ENCODE peak calls at places on chromosome 10, in five cellular contexts. A is stimulated activated CD4-positive, alpha-beta T cell treated with anti-CD3 and anti-CD28 coated beads, Interleukin-1b, Interleukin-23, amount 100 ng/mL, for 48 hours; C is LHCN-M2; K is GM20000; Q is Peyer's patch. P is an unnamed sample.
A peak's percentile ranks its signal among the peaks of the same experiment; 100 is the strongest.

GRCh38 chr10:3624367-3624766 is 160.6 kb downstream of the KLF6 start:
- DNase-seq in C (peak; percentile 64), K (no peak), Q (no peak), A (no peak), P (no peak)

GRCh38 chr10:90447836-90448235 is 410.0 kb downstream of the HTR7 start:
- DNase-seq in A (no peak), Q (no peak), K (no peak), C (no peak), P (no peak)

GRCh38 chr10:70424320-70424719 is 17.2 kb downstream of the NODAL start:
- DNase-seq in C (no peak), Q (no peak), K (no peak), A (no peak), P (no peak)

GRCh38 chr10:10994360-10994759 is 23.3 kb upstream of the CELF2 start:
- DNase-seq in K (no peak), Q (no peak), A (no peak), C (no peak), P (no peak)

GRCh38 chr10:18097524-18097923 is 42.7 kb upstream of the CACNB2 start:
- DNase-seq in K (no peak), A (no peak), C (no peak), Q (no peak), P (no peak)

GRCh38 chr10:91389636-91390512 is 20.3 kb upstream of the HECTD2 start:
- DNase-seq in Q (no peak), C (peak; percentile 62), A (no peak), K (peak; percentile 50), P (peak; percentile 63)

GRCh38 chr10:77505431-77506334 is 131.9 kb downstream of the KCNMA1 start:
- DNase-seq in Q (no peak), C (peak; percentile 95), A (no peak), K (no peak), P (no peak)

GRCh38 chr10:80202934-80203834 is 2.2 kb downstream of the ANXA11 start:
- DNase-seq in Q (peak; percentile 74), K (peak; percentile 81), C (peak; percentile 42), A (peak; percentile 80), P (no peak)

GRCh38 chr10:59019603-59020002 is 156.8 kb upstream of the PHYHIPL start:
- DNase-seq in A (no peak), K (no peak), Q (no peak), C (peak; percentile 38), P (peak; percentile 69)

GRCh38 chr10:80186364-80187012 is 18.8 kb downstream of the ANXA11 start:
- DNase-seq in C (no peak), A (peak; percentile 71), Q (no peak), K (no peak), P (no peak)

GRCh38 chr10:71435571-71436267 is 39.0 kb downstream of the CDH23 start:
- DNase-seq in A (no peak), Q (no peak), C (peak; percentile 6), K (no peak), P (no peak)

GRCh38 chr10:27678166-27678565 is 67.5 kb downstream of the MKX start:
- DNase-seq in A (no peak), Q (no peak), C (no peak), K (no peak), P (no peak)

GRCh38 chr10:17737021-17737965 is 14.7 kb upstream of the TMEM236 start:
- DNase-seq in A (no peak), K (peak; percentile 36), Q (no peak), C (peak; percentile 43), P (peak; percentile 43)

GRCh38 chr10:78846770-78847169 is 222.0 kb upstream of the ZMIZ1 start:
- DNase-seq in C (no peak), K (no peak), A (no peak), Q (no peak), P (peak; percentile 43)

GRCh38 chr10:42941790-42942189 is 135.1 kb upstream of the RET start:
- DNase-seq in Q (no peak), C (no peak), K (no peak), A (no peak), P (no peak)

GRCh38 chr10:4596951-4597350 is 229.1 kb upstream of the AKR1E2 start:
- DNase-seq in A (no peak), K (no peak), C (no peak), Q (no peak), P (no peak)

GRCh38 chr10:86281396-86281795 is 85.2 kb downstream of the GRID1 start:
- DNase-seq in C (no peak), A (no peak), K (no peak), Q (no peak), P (no peak)

GRCh38 chr10:119090026-119090808 is 9.6 kb upstream of the EIF3A start:
- DNase-seq in A (peak; percentile 49), Q (no peak), K (no peak), C (no peak), P (no peak)

GRCh38 chr10:128632694-128633093 is 506.5 kb upstream of the MKI67 start:
- DNase-seq in C (no peak), Q (no peak), K (no peak), A (no peak), P (no peak)

GRCh38 chr10:12566161-12567115 is 217.1 kb downstream of the CAMK1D start:
- DNase-seq in Q (no peak), C (no peak), K (no peak), A (no peak), P (no peak)

GRCh38 chr10:9297580-9297979 is 1243.1 kb downstream of the GATA3 start:
- DNase-seq in A (no peak), C (no peak), K (no peak), Q (no peak), P (no peak)

GRCh38 chr10:132409667-132410028 is 12.6 kb downstream of the PWWP2B start:
- DNase-seq in Q (no peak), C (no peak), A (no peak), K (no peak), P (no peak)